ENCODE peak calls at places on chromosomes 16 and 17, in four cellular contexts. I, L, W and S are unnamed samples.

GRCh38 chr17:78933025-78933958 is 8.1 kb upstream of the TIMP2 start:
- DNase-seq in W (no peak), L (peak; percentile 84), I (peak; percentile 99), S (peak; percentile 78)

GRCh38 chr16:11914759-11915643 is 755 bp downstream of the GSPT1 start:
- DNase-seq in L (no peak), W (peak; percentile 63), I (peak; percentile 28), S (peak; percentile 92)

GRCh38 chr17:31167111-31167510 is 72.3 kb downstream of the NF1 start:
- DNase-seq in L (no peak), I (no peak), W (no peak), S (no peak)

GRCh38 chr17:66799839-66800537 is 34.9 kb upstream of the CACNG5 start:
- DNase-seq in W (no peak), L (no peak), I (no peak), S (no peak)

GRCh38 chr17:49873466-49873865 is 25.6 kb upstream of the TAC4 start:
- DNase-seq in W (no peak), I (no peak), L (no peak), S (no peak)

GRCh38 chr17:30824002-30824355 is 513 bp downstream of the CRLF3 start:
- DNase-seq in I (no peak), W (no peak), L (no peak), S (peak; percentile 43)

GRCh38 chr17:1203111-1203966 is 23.6 kb upstream of the ABR start:
- DNase-seq in W (peak; percentile 94), I (peak; percentile 51), L (no peak), S (peak; percentile 81)

GRCh38 chr16:70686376-70687171 is 721 bp upstream of the MTSS2 start:
- DNase-seq in W (no peak), I (no peak), L (no peak), S (no peak)

GRCh38 chr17:75601057-75601987 is 13.7 kb downstream of the MYO15B start:
- DNase-seq in W (peak; percentile 75), L (no peak), I (peak; percentile 5), S (no peak)

GRCh38 chr16:71501562-71501961 is 12.4 kb upstream of the ZNF19 start:
- DNase-seq in L (no peak), W (no peak), I (no peak), S (no peak)

GRCh38 chr16:81558444-81559175 is 114.0 kb downstream of the CMIP start:
- DNase-seq in I (no peak), W (peak; percentile 24), L (no peak), S (peak; percentile 81)

GRCh38 chr17:74429604-74430384 is 2.1 kb upstream of the GPRC5C start:
- DNase-seq in W (peak; percentile 49), L (no peak), I (no peak), S (peak; percentile 65)

GRCh38 chr17:74431568-74432483 is at the start of gene GPRC5C:
- DNase-seq in I (no peak), L (peak; percentile 77), W (peak; percentile 83), S (peak; percentile 83)

GRCh38 chr17:74430385-74430705 is 1.5 kb upstream of the GPRC5C start:
- DNase-seq in L (no peak), W (no peak), I (no peak), S (no peak)

GRCh38 chr17:74432484-74433391 is 850 bp downstream of the GPRC5C start:
- DNase-seq in W (peak; percentile 69), L (no peak), I (no peak), S (peak; percentile 69)

DNA sequence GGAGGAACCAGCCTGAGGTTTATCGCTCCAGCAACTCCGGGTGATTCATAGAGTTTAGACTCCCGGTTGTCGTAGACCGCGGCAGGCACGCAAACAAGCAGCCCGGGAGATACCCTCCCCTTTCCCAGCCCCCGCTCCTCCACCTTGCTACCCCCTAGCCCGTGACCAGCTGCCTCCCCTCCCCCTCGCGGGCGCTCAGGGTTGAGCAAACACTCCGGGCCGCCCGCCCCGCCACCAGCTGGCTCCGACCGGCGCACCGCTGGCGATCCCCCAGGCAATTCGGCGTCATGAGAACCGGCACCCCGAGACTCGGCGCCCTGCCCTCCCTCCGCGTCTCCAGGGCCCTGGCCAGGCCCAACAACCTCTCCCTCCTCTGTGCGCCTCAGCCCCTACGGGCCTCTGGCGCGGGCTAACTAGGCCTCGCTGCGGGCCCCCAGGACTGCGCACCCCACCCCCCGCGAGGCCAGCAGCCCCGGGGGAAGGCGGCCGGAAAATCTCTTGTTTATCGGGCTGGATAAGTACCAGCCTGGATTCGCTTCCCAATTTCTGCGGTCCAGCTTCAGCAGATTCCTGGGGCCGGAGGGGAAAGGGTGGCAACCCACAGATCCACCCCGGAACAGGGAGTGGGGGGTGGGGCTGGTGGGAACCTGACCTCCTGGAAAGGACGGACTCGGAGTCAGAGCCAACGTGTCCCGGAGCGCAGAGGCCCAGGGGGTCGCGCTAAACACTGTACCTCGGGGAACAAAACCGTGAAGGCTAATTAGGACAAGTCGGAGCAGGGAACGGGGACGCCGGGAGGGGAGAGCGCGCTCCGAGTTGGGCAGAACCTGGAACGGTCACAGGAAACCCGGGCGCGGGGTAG is 951 bp upstream of the GPRC5C start:
- DNase-seq in W (peak; percentile 75), I (peak; percentile 4), L (peak; percentile 76), S (peak; percentile 89)
- H3K4me3 ChIP-seq in W (peak overlapping the region; percentile 69), I (no peak overlapping the region), L (peak overlapping the region; percentile 68), S (peak overlapping the region; percentile 49)

GRCh38 chr17:62688398-62689140 is 61.1 kb downstream of the MRC2 start:
- DNase-seq in I (no peak), L (no peak), W (no peak), S (no peak)

GRCh38 chr17:62692159-62692651 is 64.7 kb downstream of the MRC2 start:
- DNase-seq in W (no peak), L (no peak), I (no peak), S (peak; percentile 65)

GRCh38 chr17:62689441-62690167 is 62.1 kb downstream of the MRC2 start:
- DNase-seq in I (no peak), W (no peak), L (no peak), S (no peak)

GRCh38 chr17:62687997-62688396 is 60.5 kb downstream of the MRC2 start:
- DNase-seq in W (no peak), L (no peak), I (no peak), S (peak; percentile 41)

GRCh38 chr17:62690168-62690897 is 62.9 kb downstream of the MRC2 start:
- DNase-seq in L (no peak), I (no peak), W (no peak), S (no peak)
- H3K36me3 ChIP-seq in L (peaks cover 9% of the 10 kb centered on the region), I (peaks cover 57% of the 10 kb centered on the region), W (no peaks in the 10 kb centered on the region), S (peaks cover 10% of the 10 kb centered on the region)

GRCh38 chr17:81408049-81408448 is 12.8 kb downstream of the BAHCC1 start:
- DNase-seq in W (no peak), I (no peak), L (no peak), S (no peak)
- H3K4me1 ChIP-seq in W (peaks cover 39% of the 10 kb centered on the region), I (peaks cover 26% of the 10 kb centered on the region), L (peaks cover 61% of the 10 kb centered on the region), S (peaks cover 46% of the 10 kb centered on the region)

DNA sequence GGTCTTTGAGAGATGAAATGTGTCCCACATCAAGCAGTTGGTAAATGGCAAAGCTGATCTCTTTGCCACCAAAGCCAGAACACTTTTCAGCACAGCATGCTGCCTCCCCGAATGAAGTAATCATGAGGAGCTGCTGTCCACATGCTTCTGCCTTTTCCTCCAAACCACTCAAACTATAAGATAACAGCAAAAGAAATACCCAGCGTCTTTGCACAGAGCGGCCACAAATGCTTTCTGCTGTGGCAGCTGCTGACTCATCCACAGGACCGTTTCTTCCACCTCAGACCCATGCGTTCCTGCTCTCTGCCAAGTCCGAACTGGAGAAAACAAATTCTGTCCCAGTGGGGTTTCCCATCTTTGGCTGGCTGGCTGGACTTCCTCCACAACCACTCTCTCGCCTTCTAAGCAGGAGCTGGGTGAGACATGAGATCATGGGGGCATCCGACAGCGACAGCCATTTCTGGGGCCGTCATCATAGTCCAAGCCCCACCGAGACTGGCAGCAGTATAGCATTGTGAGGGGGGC is 27.1 kb downstream of the TBC1D3B start:
- DNase-seq in W (no peak), L (peak; percentile 61), I (peak; percentile 33), S (no peak)
- H3K4me3 ChIP-seq in W (no peak overlapping the region), L (no peak overlapping the region), I (no peak overlapping the region), S (no peak overlapping the region)

GRCh38 chr16:29898786-29899515 is 399 bp downstream of the SEZ6L2 start:
- DNase-seq in I (no peak), W (peak; percentile 80), L (no peak), S (peak; percentile 83)

GRCh38 chr16:29901607-29901945 is 1.3 kb downstream of the ASPHD1 start:
- DNase-seq in L (no peak), I (no peak), W (no peak), S (peak; percentile 72)

GRCh38 chr16:29899516-29900101 is at the start of gene SEZ6L2:
- DNase-seq in W (peak; percentile 92), I (peak; percentile 86), L (peak; percentile 59), S (peak; percentile 81)

GRCh38 chr16:29900888-29901606 is 759 bp downstream of the ASPHD1 start:
- DNase-seq in L (no peak), I (no peak), W (peak; percentile 31), S (no peak)

DNA sequence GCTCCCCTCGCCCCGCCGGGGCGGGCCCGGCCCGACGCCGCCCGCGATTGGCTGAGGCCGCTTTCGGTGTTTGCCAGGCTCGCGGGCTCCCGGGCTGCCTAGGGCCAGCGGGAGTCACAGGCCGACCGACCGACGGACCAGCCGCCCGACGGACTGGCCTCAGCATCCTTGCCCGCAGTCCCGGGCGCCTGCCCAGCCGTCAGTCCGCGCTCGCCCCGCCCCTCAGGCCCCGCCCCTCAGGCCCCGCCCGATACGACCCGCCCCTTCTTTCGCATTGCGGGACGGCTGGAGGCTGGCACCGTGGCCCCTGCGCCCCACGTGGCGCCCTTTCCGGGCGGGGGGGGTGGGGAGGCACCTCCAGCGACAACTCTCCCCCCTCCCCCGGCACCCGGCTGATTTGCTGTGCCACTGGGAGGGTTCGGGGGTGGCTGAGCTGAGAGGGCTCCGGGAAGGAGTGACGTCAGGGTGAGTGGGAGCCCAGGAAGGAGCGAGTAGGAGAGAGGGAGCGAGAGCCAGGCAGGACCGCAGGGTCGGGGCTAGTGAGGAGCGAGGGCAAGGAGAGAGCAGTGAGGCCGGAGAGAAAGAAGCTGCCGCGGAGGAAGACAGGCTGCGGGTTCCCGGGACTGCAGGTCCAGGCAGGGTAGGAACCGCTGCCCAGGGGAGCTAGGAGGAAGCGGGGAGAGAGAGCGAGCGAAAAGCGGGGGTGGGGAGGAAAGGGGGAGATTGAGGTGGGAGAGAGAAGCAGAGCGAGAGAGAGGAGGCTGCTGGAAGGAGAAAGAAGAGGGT is at the start of gene ASPHD1:
- DNase-seq in W (peak; percentile 92), L (no peak), I (peak; percentile 86), S (peak; percentile 93)
- H3K36me3 ChIP-seq in W (no peaks in the 10 kb centered on the region), L (no peaks in the 10 kb centered on the region), I (peaks cover 8% of the 10 kb centered on the region), S (no peaks in the 10 kb centered on the region)

DNA sequence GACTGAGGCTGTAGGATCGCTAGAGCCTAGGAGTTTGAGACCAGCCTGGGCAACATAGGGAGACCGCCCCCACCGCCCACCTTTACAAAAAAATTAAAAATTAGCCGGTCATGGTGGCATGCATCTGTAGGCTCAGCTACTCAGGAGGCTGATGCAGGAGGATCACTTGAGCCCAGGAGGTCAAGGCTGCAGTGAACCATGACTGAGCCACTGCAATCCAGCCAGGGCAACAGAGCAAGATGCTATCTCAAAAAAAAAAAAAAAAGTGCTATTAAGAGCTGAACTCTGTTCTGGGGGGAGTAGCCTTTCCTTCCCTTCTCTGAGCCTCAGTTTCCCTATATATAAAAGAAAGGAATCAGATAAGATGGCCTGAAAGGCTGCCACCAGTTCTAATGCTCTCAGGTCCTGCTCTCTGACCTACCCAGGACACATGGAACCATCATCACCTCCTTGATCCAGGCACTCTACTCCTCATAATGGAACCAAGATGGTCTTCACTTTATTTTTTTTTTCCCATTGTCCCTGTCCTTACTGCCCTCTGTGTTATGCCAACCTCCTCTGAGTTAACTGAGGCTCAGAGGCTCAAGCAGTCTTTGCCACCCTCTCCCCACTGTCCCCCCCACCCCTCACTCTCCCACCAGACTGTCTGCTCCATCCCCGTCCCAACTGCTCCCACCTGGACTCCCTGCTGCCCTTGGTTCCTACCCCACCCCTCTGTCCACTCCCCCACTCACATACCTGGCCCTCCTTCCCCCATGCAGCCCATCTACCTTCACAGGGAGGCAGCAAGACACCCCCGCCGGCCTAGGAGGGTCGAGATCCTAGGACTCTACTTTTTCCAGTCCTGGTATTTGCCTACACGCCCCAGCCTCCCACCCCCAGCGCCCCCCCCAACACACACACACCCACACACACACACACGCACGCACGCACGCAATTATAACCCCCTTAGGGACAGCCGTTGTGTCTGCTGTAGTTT is 23.8 kb upstream of the EIF1 start:
- DNase-seq in W (no peak), I (no peak), L (no peak), S (no peak)
- H3K4me1 ChIP-seq in W (peaks cover 4% of the 10 kb centered on the region), I (peaks cover 11% of the 10 kb centered on the region), L (peaks cover 24% of the 10 kb centered on the region), S (peaks cover 42% of the 10 kb centered on the region)